ENCODE peak calls at places on chromosomes 7 and 10, in ten cellular contexts. C is head of caudate nucleus; Z is left ventricle myocardium superior; N is stimulated activated CD4-positive, alpha-beta T cell treated with anti-CD3 and anti-CD28 coated beads, Interleukin-1b, Interleukin-23, amount 100 ng/mL, for 1 hour; D is WTC11; L is CD8-positive, alpha-beta memory T cell; M is kidney tubule cell; V is mesothelial cell of epicardium; T is CD8-positive, alpha-beta T cell; W is RCC 7860. Q is an unnamed sample.

GRCh38 chr10:73744690-73744994 is 470 bp downstream of the SEC24C start:
- DNase-seq in C (no peak), Z (peak; percentile 58), N (peak; percentile 40), D (no peak), L (no peak), M (peak; percentile 66), V (no peak), T (no peak), W (peak; percentile 20), Q (peak; percentile 66)

GRCh38 chr7:30173058-30173897 is 38.5 kb downstream of the MTURN start:
- DNase-seq in C (peak; percentile 86), Z (peak; percentile 82), N (no peak), D (peak; percentile 36), L (no peak), M (peak; percentile 77), V (no peak), T (no peak), W (peak; percentile 70), Q (peak; percentile 100)

GRCh38 chr10:89515031-89515841 is 20.2 kb downstream of the SLC16A12 start:
- DNase-seq in C (no peak), Z (no peak), N (no peak), D (no peak), L (no peak), M (peak; percentile 97), V (no peak), T (no peak), W (peak; percentile 96), Q (peak; percentile 93)

GRCh38 chr10:6247041-6247712 is 44.4 kb downstream of the PFKFB3 start:
- DNase-seq in C (peak; percentile 63), Z (no peak), N (no peak), D (no peak), L (no peak), M (no peak), V (no peak), T (no peak), W (no peak), Q (no peak)

GRCh38 chr10:128540806-128541739 is 414.9 kb upstream of the MKI67 start:
- DNase-seq in C (peak; percentile 79), Z (peak; percentile 45), N (no peak), D (peak; percentile 82), L (no peak), M (peak; percentile 1), V (no peak), T (no peak), W (no peak), Q (no peak)

GRCh38 chr10:7696545-7696944 is 6.6 kb upstream of the ITIH2 start:
- DNase-seq in C (peak; percentile 34), Z (peak; percentile 69), N (no peak), D (no peak), L (no peak), M (peak; percentile 95), V (no peak), T (no peak), W (peak; percentile 94), Q (no peak)

GRCh38 chr10:110081914-110082313 is 74.1 kb downstream of the ADD3 start:
- DNase-seq in C (peak; percentile 76), Z (peak; percentile 41), N (no peak), D (no peak), L (no peak), M (peak; percentile 84), V (no peak), T (no peak), W (no peak), Q (peak; percentile 73)

GRCh38 chr7:137469191-137469811 is 125.8 kb upstream of the PTN start:
- DNase-seq in C (no peak), Z (no peak), N (no peak), D (no peak), L (no peak), M (no peak), V (no peak), T (no peak), W (no peak), Q (no peak)

GRCh38 chr10:87598700-87599099 is 61.0 kb upstream of the PAPSS2 start:
- DNase-seq in C (no peak), Z (no peak), N (no peak), D (no peak), L (no peak), M (no peak), V (no peak), T (no peak), W (no peak), Q (no peak)

GRCh38 chr10:35340975-35341374 is 4.7 kb downstream of the CCNY start:
- DNase-seq in C (no peak), Z (no peak), N (no peak), D (no peak), L (no peak), M (peak; percentile 31), V (no peak), T (no peak), W (no peak), Q (no peak)

Q was measured in epithelial cell of esophagus.